ENCODE peak calls at places on chromosome 22, in five cellular contexts. One of them, this sample, is unnamed.

GRCh38 chr22:46057762-46058420 is 80.9 kb upstream of the WNT7B start:
- DNase-seq in omental fat pad: peak
- DNase-seq in HFF-Myc: no peak
- DNase-seq in brain microvascular endothelial cell: no peak
- DNase-seq in fibroblast of lung: peak
- DNase-seq in this sample: no peak

GRCh38 chr22:41240377-41241132 is at the start of gene CHADL:
- DNase-seq in omental fat pad: no peak
- DNase-seq in HFF-Myc: no peak
- DNase-seq in brain microvascular endothelial cell: no peak
- DNase-seq in fibroblast of lung: no peak
- DNase-seq in this sample: no peak

GRCh38 chr22:42560381-42560780 is 6.6 kb downstream of the SERHL2 start:
- DNase-seq in HFF-Myc: no peak
- DNase-seq in omental fat pad: no peak
- DNase-seq in fibroblast of lung: no peak
- DNase-seq in brain microvascular endothelial cell: no peak
- DNase-seq in this sample: no peak

GRCh38 chr22:48250286-48250895 is 1487.9 kb downstream of the TBC1D22A start:
- DNase-seq in fibroblast of lung: no peak
- DNase-seq in HFF-Myc: no peak
- DNase-seq in omental fat pad: no peak
- DNase-seq in brain microvascular endothelial cell: no peak
- DNase-seq in this sample: no peak

GRCh38 chr22:35648066-35649025 is at the start of gene APOL6:
- DNase-seq in fibroblast of lung: peak
- DNase-seq in brain microvascular endothelial cell: peak
- DNase-seq in omental fat pad: no peak
- DNase-seq in HFF-Myc: no peak
- DNase-seq in this sample: no peak

GRCh38 chr22:43860831-43861230 is 1.5 kb downstream of the SULT4A1 start:
- DNase-seq in fibroblast of lung: no peak
- DNase-seq in HFF-Myc: no peak
- DNase-seq in omental fat pad: no peak
- DNase-seq in brain microvascular endothelial cell: no peak
- DNase-seq in this sample: no peak

GRCh38 chr22:42617155-42617983 is 2.7 kb upstream of the POLDIP3 start:
- DNase-seq in HFF-Myc: no peak
- DNase-seq in fibroblast of lung: no peak
- DNase-seq in brain microvascular endothelial cell: no peak
- DNase-seq in omental fat pad: no peak
- DNase-seq in this sample: no peak

GRCh38 chr22:42697542-42698013 is 23.1 kb downstream of the A4GALT start:
- DNase-seq in fibroblast of lung: peak
- DNase-seq in brain microvascular endothelial cell: peak
- DNase-seq in HFF-Myc: peak
- DNase-seq in omental fat pad: no peak
- DNase-seq in this sample: no peak

GRCh38 chr22:37063436-37064420 is 12.2 kb downstream of the KCTD17 start:
- DNase-seq in HFF-Myc: no peak
- DNase-seq in brain microvascular endothelial cell: no peak
- DNase-seq in omental fat pad: no peak
- DNase-seq in fibroblast of lung: no peak
- DNase-seq in this sample: no peak

GRCh38 chr22:36790648-36791047 is 14.7 kb upstream of the IFT27 start:
- DNase-seq in omental fat pad: no peak
- DNase-seq in brain microvascular endothelial cell: no peak
- DNase-seq in HFF-Myc: no peak
- DNase-seq in fibroblast of lung: no peak
- DNase-seq in this sample: no peak

GRCh38 chr22:27173530-27173929 is 516.1 kb downstream of the MIAT start:
- DNase-seq in HFF-Myc: no peak
- DNase-seq in fibroblast of lung: no peak
- DNase-seq in brain microvascular endothelial cell: no peak
- DNase-seq in omental fat pad: no peak
- DNase-seq in this sample: no peak

GRCh38 chr22:45007247-45007945 is 2.4 kb downstream of the PHF21B start:
- DNase-seq in omental fat pad: no peak
- DNase-seq in fibroblast of lung: peak
- DNase-seq in brain microvascular endothelial cell: peak
- DNase-seq in HFF-Myc: no peak
- DNase-seq in this sample: no peak

GRCh38 chr22:31556627-31557203 is 60.4 kb downstream of the SFI1 start:
- DNase-seq in brain microvascular endothelial cell: peak
- DNase-seq in omental fat pad: no peak
- DNase-seq in fibroblast of lung: peak
- DNase-seq in HFF-Myc: no peak
- DNase-seq in this sample: no peak

GRCh38 chr22:37218771-37219411 is 6.6 kb upstream of the SSTR3 start:
- DNase-seq in brain microvascular endothelial cell: no peak
- DNase-seq in omental fat pad: no peak
- DNase-seq in HFF-Myc: no peak
- DNase-seq in fibroblast of lung: no peak
- DNase-seq in this sample: no peak

GRCh38 chr22:50047346-50047745 is 10.8 kb downstream of the TTLL8 start:
- DNase-seq in brain microvascular endothelial cell: no peak
- DNase-seq in fibroblast of lung: no peak
- DNase-seq in omental fat pad: no peak
- DNase-seq in HFF-Myc: no peak
- DNase-seq in this sample: no peak

GRCh38 chr22:35452351-35452781 is 52.4 kb downstream of the MCM5 start:
- DNase-seq in omental fat pad: no peak
- DNase-seq in fibroblast of lung: no peak
- DNase-seq in brain microvascular endothelial cell: no peak
- DNase-seq in HFF-Myc: no peak
- DNase-seq in this sample: no peak

GRCh38 chr22:49676783-49677494 is 150.7 kb downstream of the BRD1 start:
- DNase-seq in omental fat pad: peak
- DNase-seq in HFF-Myc: no peak
- DNase-seq in brain microvascular endothelial cell: no peak
- DNase-seq in fibroblast of lung: no peak
- DNase-seq in this sample: no peak

GRCh38 chr22:31681625-31682345 is 19.8 kb upstream of the PISD start:
- DNase-seq in fibroblast of lung: peak
- DNase-seq in omental fat pad: no peak
- DNase-seq in brain microvascular endothelial cell: peak
- DNase-seq in HFF-Myc: no peak
- DNase-seq in this sample: peak

GRCh38 chr22:31995046-31995445 is 48.0 kb upstream of the SLC5A1 start:
- DNase-seq in brain microvascular endothelial cell: no peak
- DNase-seq in HFF-Myc: no peak
- DNase-seq in omental fat pad: no peak
- DNase-seq in fibroblast of lung: no peak
- DNase-seq in this sample: no peak

GRCh38 chr22:45207981-45208664 is 32.6 kb downstream of the KIAA0930 start:
- DNase-seq in brain microvascular endothelial cell: peak
- DNase-seq in fibroblast of lung: peak
- DNase-seq in HFF-Myc: peak
- DNase-seq in omental fat pad: no peak
- DNase-seq in this sample: no peak

GRCh38 chr22:48187272-48187855 is 1424.9 kb downstream of the TBC1D22A start:
- DNase-seq in HFF-Myc: no peak
- DNase-seq in omental fat pad: no peak
- DNase-seq in brain microvascular endothelial cell: no peak
- DNase-seq in fibroblast of lung: no peak
- DNase-seq in this sample: no peak

GRCh38 chr22:49668402-49668801 is 159.3 kb downstream of the BRD1 start:
- DNase-seq in fibroblast of lung: no peak
- DNase-seq in brain microvascular endothelial cell: no peak
- DNase-seq in HFF-Myc: no peak
- DNase-seq in omental fat pad: no peak
- DNase-seq in this sample: no peak

GRCh38 chr22:31872209-31872608 is 72.1 kb upstream of the YWHAH start:
- DNase-seq in brain microvascular endothelial cell: no peak
- DNase-seq in omental fat pad: no peak
- DNase-seq in fibroblast of lung: no peak
- DNase-seq in HFF-Myc: no peak
- DNase-seq in this sample: no peak

GRCh38 chr22:49880281-49880680 is 26.6 kb downstream of the ZBED4 start:
- DNase-seq in omental fat pad: no peak
- DNase-seq in brain microvascular endothelial cell: no peak
- DNase-seq in fibroblast of lung: peak
- DNase-seq in HFF-Myc: no peak
- DNase-seq in this sample: no peak

DNA sequence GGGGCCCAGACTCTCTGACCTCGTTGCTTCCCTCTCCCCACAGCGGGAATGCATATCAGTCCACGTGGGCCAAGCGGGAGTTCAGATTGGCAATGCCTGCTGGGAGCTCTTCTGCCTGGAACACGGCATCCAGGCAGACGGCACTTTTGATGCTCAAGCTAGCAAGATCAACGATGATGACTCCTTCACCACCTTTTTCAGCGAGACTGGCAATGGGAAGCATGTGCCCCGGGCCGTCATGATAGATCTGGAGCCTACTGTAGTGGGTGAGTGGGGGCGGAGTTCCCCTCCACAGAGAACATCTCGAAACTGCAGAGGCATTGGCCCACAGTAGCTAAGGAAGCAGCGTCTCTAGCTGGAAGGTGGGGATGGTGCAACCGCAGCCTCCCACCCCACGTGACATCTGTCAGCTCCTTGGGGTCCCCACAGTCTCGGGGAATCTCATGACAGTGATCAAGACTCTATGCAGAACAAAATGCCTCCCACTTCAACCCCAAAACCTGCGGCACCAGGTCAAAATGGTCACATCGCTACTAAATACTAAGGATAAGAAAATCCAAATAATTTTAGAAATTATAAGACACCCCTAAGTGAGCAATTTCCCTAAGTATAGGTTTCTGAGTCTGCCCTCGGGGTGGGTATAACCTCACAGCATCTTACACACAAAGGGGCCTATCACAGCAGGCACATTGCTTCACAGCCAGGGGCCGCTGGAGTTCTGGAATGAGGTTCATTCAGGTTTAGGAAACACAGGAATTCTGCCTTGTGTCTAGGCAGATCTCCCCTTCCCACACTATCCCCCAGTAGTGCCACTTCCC is 11.0 kb downstream of the TUBA8 start:
- DNase-seq in HFF-Myc: no peak
- DNase-seq in brain microvascular endothelial cell: no peak
- DNase-seq in omental fat pad: no peak
- DNase-seq in fibroblast of lung: no peak
- DNase-seq in this sample: no peak
- TF ChIP-seq CTCF in HFF-Myc: no peak
- TF ChIP-seq CTCF in brain microvascular endothelial cell: peak
- TF ChIP-seq CTCF in omental fat pad: no peak
- TF ChIP-seq CTCF in fibroblast of lung: no peak
- TF ChIP-seq CTCF in this sample: no peak

DNA sequence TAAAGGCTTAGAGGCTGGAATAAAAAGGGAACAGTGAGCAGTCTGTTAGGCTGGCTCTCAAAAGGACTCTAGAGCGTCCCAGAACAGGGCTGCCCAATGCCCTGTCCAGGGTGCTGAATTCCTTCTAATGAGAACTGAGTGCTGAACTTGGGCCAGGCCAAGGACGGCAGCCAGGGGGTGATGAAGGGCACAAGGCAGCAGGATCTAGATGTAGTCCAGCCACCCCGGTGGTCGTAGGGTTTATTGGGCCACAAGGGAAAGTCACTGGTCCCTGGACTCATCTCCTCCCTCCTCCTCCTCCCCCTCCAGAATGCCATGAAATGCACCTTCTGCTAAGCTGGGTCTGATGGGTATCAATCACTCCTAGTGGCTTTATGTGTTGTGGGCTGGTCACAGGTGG is 19.2 kb downstream of the NPTXR start:
- DNase-seq in HFF-Myc: peak
- DNase-seq in omental fat pad: no peak
- DNase-seq in brain microvascular endothelial cell: peak
- DNase-seq in fibroblast of lung: peak
- DNase-seq in this sample: no peak
- TF ChIP-seq CTCF in HFF-Myc: peak
- TF ChIP-seq CTCF in omental fat pad: no peak
- TF ChIP-seq CTCF in brain microvascular endothelial cell: peak
- TF ChIP-seq CTCF in fibroblast of lung: peak
- TF ChIP-seq CTCF in this sample: peak

GRCh38 chr22:29208879-29209623 is 3.4 kb downstream of the EMID1 start:
- DNase-seq in omental fat pad: no peak
- DNase-seq in HFF-Myc: no peak
- DNase-seq in brain microvascular endothelial cell: no peak
- DNase-seq in fibroblast of lung: no peak
- DNase-seq in this sample: no peak

GRCh38 chr22:29207231-29207550 is 1.5 kb downstream of the EMID1 start:
- DNase-seq in fibroblast of lung: no peak
- DNase-seq in HFF-Myc: no peak
- DNase-seq in omental fat pad: no peak
- DNase-seq in brain microvascular endothelial cell: no peak
- DNase-seq in this sample: no peak

GRCh38 chr22:29207562-29208501 is 2.1 kb downstream of the EMID1 start:
- DNase-seq in HFF-Myc: no peak
- DNase-seq in brain microvascular endothelial cell: no peak
- DNase-seq in omental fat pad: no peak
- DNase-seq in fibroblast of lung: no peak
- DNase-seq in this sample: no peak

GRCh38 chr22:29209624-29209929 is 3.9 kb downstream of the EMID1 start:
- DNase-seq in brain microvascular endothelial cell: no peak
- DNase-seq in HFF-Myc: no peak
- DNase-seq in fibroblast of lung: no peak
- DNase-seq in omental fat pad: no peak
- DNase-seq in this sample: no peak

GRCh38 chr22:29208502-29208862 is 2.8 kb downstream of the EMID1 start:
- DNase-seq in brain microvascular endothelial cell: no peak
- DNase-seq in HFF-Myc: no peak
- DNase-seq in omental fat pad: no peak
- DNase-seq in fibroblast of lung: no peak
- DNase-seq in this sample: no peak
- TF ChIP-seq CTCF in brain microvascular endothelial cell: peak
- TF ChIP-seq CTCF in HFF-Myc: no peak
- TF ChIP-seq CTCF in omental fat pad: no peak
- TF ChIP-seq CTCF in fibroblast of lung: no peak
- TF ChIP-seq CTCF in this sample: no peak

GRCh38 chr22:24383061-24383460 is 44.3 kb upstream of the ADORA2A start:
- DNase-seq in brain microvascular endothelial cell: no peak
- DNase-seq in omental fat pad: no peak
- DNase-seq in HFF-Myc: no peak
- DNase-seq in fibroblast of lung: no peak
- DNase-seq in this sample: no peak

GRCh38 chr22:24376002-24376401 is 51.4 kb upstream of the ADORA2A start:
- DNase-seq in HFF-Myc: no peak
- DNase-seq in brain microvascular endothelial cell: no peak
- DNase-seq in fibroblast of lung: no peak
- DNase-seq in omental fat pad: no peak
- DNase-seq in this sample: no peak

GRCh38 chr22:24376606-24377005 is 50.8 kb upstream of the ADORA2A start:
- DNase-seq in HFF-Myc: no peak
- DNase-seq in brain microvascular endothelial cell: no peak
- DNase-seq in fibroblast of lung: no peak
- DNase-seq in omental fat pad: no peak
- DNase-seq in this sample: no peak

GRCh38 chr22:24380220-24381218 is 46.9 kb upstream of the ADORA2A start:
- DNase-seq in fibroblast of lung: no peak
- DNase-seq in brain microvascular endothelial cell: no peak
- DNase-seq in HFF-Myc: no peak
- DNase-seq in omental fat pad: no peak
- DNase-seq in this sample: no peak

DNA sequence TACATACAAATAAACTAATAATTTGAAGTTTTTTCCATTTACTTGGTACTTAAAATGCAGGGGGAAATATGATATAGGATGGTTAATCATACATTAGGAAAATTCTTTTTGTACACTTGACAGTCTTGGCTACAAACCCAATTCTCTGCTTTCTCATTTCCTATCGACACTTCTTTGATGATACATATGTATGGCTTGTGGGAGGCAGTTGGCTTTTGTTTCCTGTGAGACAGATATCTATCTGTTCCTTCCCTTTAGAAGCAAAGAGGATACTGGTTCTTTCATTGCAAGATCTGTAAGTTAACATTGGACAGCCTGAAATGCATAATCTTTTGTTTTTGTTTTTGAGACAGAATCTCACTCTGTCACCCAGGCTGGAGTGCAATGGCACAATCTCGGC is 47.9 kb upstream of the ADORA2A start:
- DNase-seq in omental fat pad: no peak
- DNase-seq in fibroblast of lung: peak
- DNase-seq in brain microvascular endothelial cell: no peak
- DNase-seq in HFF-Myc: no peak
- DNase-seq in this sample: no peak
- TF ChIP-seq CTCF in omental fat pad: no peak
- TF ChIP-seq CTCF in fibroblast of lung: no peak
- TF ChIP-seq CTCF in brain microvascular endothelial cell: no peak
- TF ChIP-seq CTCF in HFF-Myc: no peak
- TF ChIP-seq CTCF in this sample: no peak